ENCODE peak calls at places on chromosome 3, in six cellular contexts. G is activated CD4-positive, alpha-beta T cell treated with anti-CD3 and anti-CD28 coated beads, Interleukin-2, amount 10 ng/mL, durations not matched to agents 7 days and 5 days; N is substantia nigra; U is Calu3; A is NCI-H526; F is CD8-positive, alpha-beta T cell. M is an unnamed sample.

GRCh38 chr3:160330111-160330510 is 68.9 kb downstream of the IFT80 start:
- DNase-seq in A (no peak), N (no peak), F (no peak), G (no peak), U (peak), M (no peak)

GRCh38 chr3:51748327-51748726 is 30.7 kb downstream of the IQCF6 start:
- DNase-seq in N (no peak), G (no peak), U (no peak), A (no peak), F (no peak), M (no peak)

GRCh38 chr3:20462226-20462625 is 276.2 kb upstream of the SGO1 start:
- DNase-seq in U (no peak), N (no peak), G (no peak), A (no peak), F (no peak), M (no peak)

GRCh38 chr3:52893723-52894122 is 3.6 kb downstream of the STIMATE start:
- DNase-seq in F (no peak), G (no peak), U (no peak), A (no peak), N (no peak), M (no peak)

GRCh38 chr3:1082024-1082633 is 10.7 kb upstream of the CNTN6 start:
- DNase-seq in U (peak), A (peak), G (no peak), N (no peak), F (no peak), M (no peak)

GRCh38 chr3:50243552-50243895 is 7.5 kb downstream of the GNAI2 start:
- DNase-seq in N (no peak), U (no peak), G (no peak), F (no peak), A (no peak), M (no peak)

GRCh38 chr3:160981217-160981938 is 123.8 kb downstream of the B3GALNT1 start:
- DNase-seq in G (peak), A (no peak), N (peak), U (no peak), F (peak), M (no peak)

GRCh38 chr3:14933829-14934425 is 13.5 kb upstream of the NR2C2 start:
- DNase-seq in A (no peak), N (no peak), U (no peak), F (no peak), G (no peak), M (no peak)

GRCh38 chr3:125052671-125053303 is 3.0 kb downstream of the HEG1 start:
- DNase-seq in U (no peak), N (no peak), A (peak), F (no peak), G (no peak), M (no peak)

GRCh38 chr3:141941093-141941492 is 64.7 kb downstream of the ATP1B3 start:
- DNase-seq in A (no peak), F (no peak), G (no peak), N (no peak), U (peak), M (no peak)

GRCh38 chr3:15206662-15207576 is 873 bp downstream of the CAPN7 start:
- DNase-seq in U (peak), F (peak), N (no peak), G (peak), A (no peak), M (no peak)

M was measured in NCI-H2171.